ENCODE peak calls at places on chromosomes 4 and X, in six cellular contexts. B is cardiac fibroblast, I is neural progenitor cell, H is RWPE1, O is astrocyte of the spinal cord, Z is AG04449. Y is an unnamed sample.
A peak's percentile ranks its signal among the peaks of the same experiment; 100 is the strongest.

GRCh38 chr4:152117501-152117900 is 356.7 kb upstream of the GATB start:
- DNase-seq in B (no peak), I (no peak), H (no peak), O (no peak), Z (no peak), Y (no peak)

GRCh38 chr4:46844325-46844917 is 64.6 kb downstream of the COX7B2 start:
- DNase-seq in B (peak; percentile 72), I (peak; percentile 73), H (peak; percentile 11), O (peak; percentile 68), Z (peak; percentile 7), Y (peak; percentile 59)

GRCh38 chr4:188714907-188715306 is 575.7 kb downstream of the TRIML1 start:
- DNase-seq in B (peak; percentile 8), I (no peak), H (no peak), O (peak; percentile 58), Z (peak; percentile 80), Y (no peak)

GRCh38 chr4:79288185-79288584 is 37.7 kb downstream of the NAA11 start:
- DNase-seq in B (no peak), I (no peak), H (no peak), O (no peak), Z (no peak), Y (no peak)

GRCh38 chrX:26215869-26216268 is at the start of gene MAGEB5:
- DNase-seq in B (no peak), I (no peak), H (no peak), O (no peak), Z (no peak), Y (no peak)

GRCh38 chr4:27149541-27150212 is 289.0 kb downstream of the STIM2 start:
- DNase-seq in B (no peak), I (no peak), H (no peak), O (peak; percentile 81), Z (no peak), Y (no peak)

GRCh38 chr4:3107271-3108185 is 33.0 kb downstream of the HTT start:
- DNase-seq in B (no peak), I (no peak), H (no peak), O (no peak), Z (no peak), Y (no peak)

GRCh38 chr4:38860788-38861424 is 4.3 kb upstream of the TLR6 start:
- DNase-seq in B (peak; percentile 39), I (peak; percentile 89), H (no peak), O (no peak), Z (no peak), Y (peak; percentile 49)

GRCh38 chr4:76896731-76897521 is 1.0 kb downstream of the SOWAHB start:
- DNase-seq in B (peak; percentile 13), I (peak; percentile 80), H (peak; percentile 36), O (peak; percentile 22), Z (no peak), Y (peak; percentile 65)

GRCh38 chrX:115350696-115351408 is 61.3 kb downstream of the LUZP4 start:
- DNase-seq in B (no peak), I (no peak), H (no peak), O (no peak), Z (no peak), Y (no peak)

GRCh38 chrX:81195712-81196111 is 6.0 kb downstream of the HMGN5 start:
- DNase-seq in B (peak; percentile 67), I (peak; percentile 60), H (no peak), O (peak; percentile 48), Z (no peak), Y (peak; percentile 49)

GRCh38 chrX:38898261-38898660 is 97.0 kb downstream of the MID1IP1 start:
- DNase-seq in B (no peak), I (no peak), H (no peak), O (no peak), Z (no peak), Y (no peak)

GRCh38 chr4:95267081-95267480 is 281.7 kb downstream of the UNC5C start:
- DNase-seq in B (peak; percentile 43), I (no peak), H (peak; percentile 20), O (peak; percentile 43), Z (no peak), Y (no peak)

GRCh38 chr4:113695328-113696169 is 66.0 kb downstream of the CAMK2D start:
- DNase-seq in B (peak; percentile 46), I (no peak), H (no peak), O (no peak), Z (no peak), Y (no peak)

GRCh38 chr4:56626420-56626819 is 54.7 kb downstream of the HOPX start:
- DNase-seq in B (no peak), I (no peak), H (no peak), O (no peak), Z (no peak), Y (no peak)

GRCh38 chr4:145935253-145936141 is 3.1 kb downstream of the ZNF827 start:
- DNase-seq in B (peak; percentile 51), I (peak; percentile 38), H (no peak), O (no peak), Z (no peak), Y (peak; percentile 73)

GRCh38 chr4:83285022-83285387 is 407 bp upstream of the COQ2 start:
- DNase-seq in B (peak; percentile 78), I (peak; percentile 20), H (peak; percentile 22), O (peak; percentile 62), Z (no peak), Y (no peak)

GRCh38 chrX:68332156-68332823 is 101.0 kb downstream of the OPHN1 start:
- DNase-seq in B (peak; percentile 42), I (peak; percentile 1), H (no peak), O (peak; percentile 13), Z (no peak), Y (no peak)

GRCh38 chrX:80807606-80808159 is 2.0 kb downstream of the BRWD3 start:
- DNase-seq in B (no peak), I (no peak), H (peak; percentile 0), O (no peak), Z (no peak), Y (no peak)

GRCh38 chr4:33160126-33160525 is 2440.0 kb downstream of the PCDH7 start:
- DNase-seq in B (peak; percentile 81), I (peak; percentile 29), H (no peak), O (no peak), Z (no peak), Y (no peak)

GRCh38 chr4:43556262-43556661 is 663.7 kb downstream of the GRXCR1 start:
- DNase-seq in B (no peak), I (no peak), H (no peak), O (no peak), Z (no peak), Y (no peak)

GRCh38 chr4:139735381-139736256 is 70.0 kb downstream of the MGST2 start:
- DNase-seq in B (peak; percentile 22), I (peak; percentile 78), H (no peak), O (peak; percentile 43), Z (no peak), Y (peak; percentile 75)

GRCh38 chrX:119407681-119408080 is 8.5 kb downstream of the SLC25A43 start:
- DNase-seq in B (no peak), I (no peak), H (no peak), O (no peak), Z (no peak), Y (no peak)

GRCh38 chrX:13414006-13414647 is 94.3 kb upstream of the ATXN3L start:
- DNase-seq in B (no peak), I (no peak), H (no peak), O (no peak), Z (no peak), Y (no peak)

GRCh38 chr4:57193996-57194675 is 84.0 kb upstream of the IGFBP7 start:
- DNase-seq in B (no peak), I (peak; percentile 49), H (no peak), O (no peak), Z (no peak), Y (peak; percentile 56)

GRCh38 chr4:40228497-40229365 is 31.9 kb downstream of the RHOH start:
- DNase-seq in B (no peak), I (peak; percentile 36), H (no peak), O (no peak), Z (no peak), Y (no peak)
- TF ChIP-seq CTCF in B (peak; percentile 40), I (peak; percentile 69), H (no peak), O (peak; percentile 28), Z (peak; percentile 27), Y (peak; percentile 25)

GRCh38 chr4:75490155-75490554 is 24.0 kb downstream of the RCHY1 start:
- DNase-seq in B (peak; percentile 57), I (peak; percentile 29), H (no peak), O (peak; percentile 48), Z (no peak), Y (no peak)
- TF ChIP-seq CTCF in B (peak; percentile 4), I (peak; percentile 41), H (peak; percentile 25), O (peak; percentile 24), Z (no peak), Y (peak; percentile 11)

GRCh38 chr4:124275-125081 is at the start of gene ZNF718:
- DNase-seq in B (peak; percentile 98), I (peak; percentile 97), H (peak; percentile 96), O (peak; percentile 97), Z (peak; percentile 84), Y (peak; percentile 88)

GRCh38 chr4:125833-126232 is 1.5 kb downstream of the ZNF718 start:
- DNase-seq in B (no peak), I (peak; percentile 1), H (no peak), O (no peak), Z (no peak), Y (no peak)

GRCh38 chr4:121408-122084 is 2.8 kb upstream of the ZNF718 start:
- DNase-seq in B (no peak), I (no peak), H (no peak), O (no peak), Z (no peak), Y (no peak)

GRCh38 chr4:120616-121015 is 3.7 kb upstream of the ZNF718 start:
- DNase-seq in B (no peak), I (no peak), H (no peak), O (no peak), Z (no peak), Y (no peak)

DNA sequence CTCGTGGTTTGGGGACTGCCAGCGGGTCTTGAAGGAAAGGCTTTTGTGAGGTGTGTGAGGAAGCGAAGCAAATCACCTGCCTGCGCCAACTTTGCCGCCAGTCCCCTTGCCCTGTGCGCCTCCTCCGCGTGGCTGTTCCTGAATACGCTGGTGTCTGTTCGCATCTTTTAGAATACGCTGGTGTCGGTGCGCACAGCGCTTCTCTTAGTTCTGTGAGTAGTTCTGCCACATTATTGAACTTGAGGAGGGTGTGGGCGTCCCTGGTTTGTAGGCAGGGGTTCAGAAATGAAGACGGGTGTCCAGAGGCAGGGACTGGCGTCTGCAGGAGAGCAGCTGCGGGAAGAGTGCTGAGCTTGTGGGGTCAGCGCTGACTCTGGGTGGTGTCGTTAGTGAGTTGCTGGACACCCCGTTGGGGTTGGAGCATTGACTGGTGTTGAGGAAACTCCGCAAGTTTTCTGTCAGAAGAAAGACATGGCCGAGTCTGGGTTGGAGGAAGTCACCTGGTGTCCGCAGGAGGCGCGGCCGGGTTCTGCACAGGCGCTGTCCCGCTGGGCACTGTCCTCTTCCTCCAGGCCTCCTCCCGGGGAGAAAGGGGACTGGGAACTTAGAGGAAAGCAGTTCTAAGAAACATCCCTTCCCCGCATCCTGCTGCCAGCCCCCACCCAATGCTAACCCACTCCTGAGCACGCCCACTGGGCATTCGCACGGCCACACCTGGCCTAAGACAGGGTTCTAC is 952 bp downstream of the ZNF718 start:
- DNase-seq in B (peak; percentile 44), I (peak; percentile 50), H (peak; percentile 25), O (peak; percentile 25), Z (no peak), Y (peak; percentile 29)
- TF ChIP-seq CTCF in B (no peak), I (no peak), H (no peak), O (no peak), Z (no peak), Y (no peak)

DNA sequence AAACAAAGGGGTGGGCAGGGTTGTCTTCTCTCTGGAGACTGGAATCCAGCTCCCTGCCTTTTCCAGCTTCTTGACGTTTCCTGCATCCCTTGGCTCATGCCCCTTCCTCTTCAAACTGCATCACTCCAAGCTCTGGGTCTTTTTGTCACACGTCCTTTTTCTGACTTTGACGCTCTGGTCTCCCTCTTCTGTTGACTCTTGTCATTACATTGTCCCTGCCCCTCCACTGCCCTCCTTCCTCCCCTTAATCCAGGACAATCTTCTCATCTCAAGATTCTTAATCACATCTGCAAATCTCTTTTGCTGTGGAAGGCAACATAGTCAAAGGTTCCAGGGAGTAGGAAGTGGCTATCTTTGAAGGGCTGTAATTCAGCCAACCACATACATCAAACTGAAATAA is 178.3 kb downstream of the TMA16 start:
- DNase-seq in B (no peak), I (no peak), H (no peak), O (no peak), Z (no peak), Y (no peak)
- TF ChIP-seq CTCF in B (no peak), I (no peak), H (no peak), O (no peak), Z (no peak), Y (no peak)